ENCODE peak calls at places on chromosomes 6 and 20, in nine cellular contexts. N is activated naive CD4-positive, alpha-beta T cell treated with anti-CD3 and anti-CD28 coated beads, Interleukin-2, amount 50 U/mL, for 16 hours; H is 8988T; P is cardiac septum; X is T-cell; T is heart right ventricle; Y is NCI-H1105; Q is M059J; J is mesothelial cell of epicardium. B is an unnamed sample.

GRCh38 chr20:51749674-51750036 is 18.5 kb downstream of the ATP9A start:
- DNase-seq in N (no peak), H (no peak), P (no peak), X (no peak), T (no peak), Y (no peak), Q (peak; percentile 91), J (no peak), B (no peak)

GRCh38 chr6:158803733-158804143 is 15.4 kb downstream of the EZR start:
- DNase-seq in N (no peak), H (no peak), P (no peak), X (peak; percentile 29), T (peak; percentile 20), Y (no peak), Q (peak; percentile 54), J (no peak), B (no peak)

GRCh38 chr6:131226465-131226864 is 91.2 kb downstream of the AKAP7 start:
- DNase-seq in N (no peak), H (no peak), P (no peak), X (no peak), T (no peak), Y (no peak), Q (no peak), J (no peak), B (no peak)

GRCh38 chr6:73367761-73368355 is 1.8 kb downstream of the OOEP start:
- DNase-seq in N (no peak), H (no peak), P (no peak), X (no peak), T (no peak), Y (no peak), Q (no peak), J (no peak), B (no peak)

GRCh38 chr20:7665311-7665863 is 274.9 kb downstream of the HAO1 start:
- DNase-seq in N (no peak), H (no peak), P (no peak), X (no peak), T (no peak), Y (no peak), Q (no peak), J (no peak), B (no peak)

GRCh38 chr6:160921095-160921494 is 70.5 kb upstream of the MAP3K4 start:
- DNase-seq in N (no peak), H (no peak), P (no peak), X (no peak), T (no peak), Y (no peak), Q (no peak), J (no peak), B (no peak)

GRCh38 chr6:158039571-158040050 is 57.9 kb downstream of the SYNJ2 start:
- DNase-seq in N (no peak), H (no peak), P (peak; percentile 75), X (no peak), T (no peak), Y (no peak), Q (peak; percentile 95), J (no peak), B (peak; percentile 38)

GRCh38 chr20:62978559-62978938 is 26.0 kb downstream of the SLC17A9 start:
- DNase-seq in N (no peak), H (no peak), P (no peak), X (no peak), T (no peak), Y (no peak), Q (no peak), J (no peak), B (no peak)

GRCh38 chr20:36311141-36311853 is 5.2 kb downstream of the DLGAP4 start:
- DNase-seq in N (no peak), H (no peak), P (peak; percentile 22), X (no peak), T (no peak), Y (no peak), Q (no peak), J (peak; percentile 27), B (no peak)

GRCh38 chr20:8043687-8044278 is 24.2 kb upstream of the TMX4 start:
- DNase-seq in N (no peak), H (no peak), P (no peak), X (no peak), T (peak; percentile 39), Y (peak; percentile 77), Q (peak; percentile 55), J (no peak), B (no peak)

GRCh38 chr6:144898052-144898689 is 613.0 kb downstream of the UTRN start:
- DNase-seq in N (no peak), H (no peak), P (no peak), X (no peak), T (no peak), Y (no peak), Q (peak; percentile 96), J (no peak), B (no peak)

GRCh38 chr6:11632231-11632630 is 94.7 kb downstream of the TMEM170B start:
- DNase-seq in N (no peak), H (no peak), P (no peak), X (no peak), T (no peak), Y (no peak), Q (peak; percentile 57), J (no peak), B (no peak)

GRCh38 chr6:154991207-154991606 is 3.9 kb upstream of the TIAM2 start:
- DNase-seq in N (no peak), H (no peak), P (no peak), X (no peak), T (no peak), Y (no peak), Q (no peak), J (no peak), B (no peak)

GRCh38 chr20:4513720-4514119 is 208.0 kb upstream of the PRND start:
- DNase-seq in N (no peak), H (no peak), P (no peak), X (no peak), T (no peak), Y (no peak), Q (peak; percentile 99), J (no peak), B (no peak)

GRCh38 chr6:43009124-43009523 is 4.6 kb downstream of the MEA1 start:
- DNase-seq in N (peak; percentile 49), H (peak; percentile 63), P (no peak), X (peak; percentile 26), T (peak; percentile 42), Y (no peak), Q (peak; percentile 59), J (no peak), B (no peak)

GRCh38 chr6:36691011-36691410 is 6.6 kb upstream of the RAB44 start:
- DNase-seq in N (no peak), H (no peak), P (no peak), X (no peak), T (no peak), Y (no peak), Q (no peak), J (no peak), B (no peak)

GRCh38 chr6:49563006-49563886 is 12.8 kb downstream of the C6orf141 start:
- DNase-seq in N (no peak), H (no peak), P (no peak), X (no peak), T (no peak), Y (no peak), Q (no peak), J (no peak), B (no peak)

GRCh38 chr20:58649288-58650180 is 1.5 kb upstream of the STX16 start:
- DNase-seq in N (peak; percentile 44), H (no peak), P (no peak), X (peak; percentile 27), T (peak; percentile 30), Y (no peak), Q (no peak), J (peak; percentile 54), B (peak; percentile 51)

GRCh38 chr6:5457983-5458683 is 196.8 kb downstream of the FARS2 start:
- DNase-seq in N (no peak), H (no peak), P (no peak), X (no peak), T (peak; percentile 12), Y (peak; percentile 14), Q (peak; percentile 54), J (no peak), B (peak; percentile 85)

GRCh38 chr6:168104636-168105035 is 25.6 kb upstream of the FRMD1 start:
- DNase-seq in N (peak; percentile 3), H (no peak), P (no peak), X (no peak), T (no peak), Y (no peak), Q (no peak), J (no peak), B (no peak)

GRCh38 chr6:1700283-1700967 is 90.7 kb downstream of the FOXC1 start:
- DNase-seq in N (no peak), H (no peak), P (no peak), X (no peak), T (no peak), Y (no peak), Q (no peak), J (no peak), B (no peak)

GRCh38 chr6:116159782-116160524 is 34.0 kb upstream of the COL10A1 start:
- DNase-seq in N (no peak), H (no peak), P (no peak), X (no peak), T (no peak), Y (no peak), Q (peak; percentile 39), J (no peak), B (no peak)

B was measured in right lobe of liver.